ENCODE peak calls at places on chromosomes 16 and 17, in six cellular contexts. C, A, I, V, Z and N are unnamed samples.

GRCh38 chr17:9233761-9234160 is 212.5 kb downstream of the NTN1 start:
- DNase-seq in C (no peak), A (no peak), Z (no peak), V (no peak), I (no peak), N (no peak)

GRCh38 chr17:77436058-77436442 is 295.3 kb downstream of the SEC14L1 start:
- DNase-seq in A (peak; percentile 35), I (no peak), C (no peak), Z (no peak), V (no peak), N (no peak)

GRCh38 chr16:19520861-19521331 is 1.0 kb downstream of the GDE1 start:
- DNase-seq in C (no peak), V (no peak), A (no peak), I (peak; percentile 18), Z (no peak), N (no peak)

GRCh38 chr17:82267575-82268379 is 5.7 kb downstream of the CSNK1D start:
- DNase-seq in Z (no peak), C (no peak), A (peak; percentile 94), I (peak; percentile 96), V (no peak), N (peak; percentile 89)

GRCh38 chr16:59543641-59544040 is 809.5 kb upstream of the GOT2 start:
- DNase-seq in A (peak; percentile 10), Z (no peak), I (no peak), C (no peak), V (no peak), N (no peak)

GRCh38 chr17:64094412-64094811 is 35.5 kb downstream of the ERN1 start:
- DNase-seq in C (no peak), I (no peak), V (no peak), A (no peak), Z (no peak), N (no peak)

GRCh38 chr16:24681793-24682192 is 47.7 kb upstream of the TNRC6A start:
- DNase-seq in Z (no peak), A (peak; percentile 76), I (no peak), C (no peak), V (no peak), N (no peak)

GRCh38 chr17:17849863-17850373 is 13.1 kb upstream of the SREBF1 start:
- DNase-seq in I (peak; percentile 41), C (peak; percentile 22), V (peak; percentile 49), Z (no peak), A (peak; percentile 66), N (no peak)

GRCh38 chr17:80430446-80431245 is 15.7 kb downstream of the ENDOV start:
- DNase-seq in V (no peak), Z (no peak), I (no peak), C (no peak), A (no peak), N (no peak)

GRCh38 chr16:78768723-78769122 is 669.3 kb downstream of the WWOX start:
- DNase-seq in I (no peak), A (no peak), C (no peak), Z (no peak), V (no peak), N (no peak)

GRCh38 chr16:4523686-4524085 is 14.9 kb downstream of the CDIP1 start:
- DNase-seq in I (no peak), C (no peak), V (no peak), A (no peak), Z (no peak), N (no peak)

GRCh38 chr17:62895650-62896301 is 70.3 kb upstream of the TANC2 start:
- DNase-seq in C (no peak), Z (no peak), I (no peak), A (no peak), V (no peak), N (no peak)

GRCh38 chr17:45432405-45433113 is at the start of gene ARHGAP27:
- DNase-seq in C (no peak), Z (no peak), I (peak; percentile 35), A (no peak), V (no peak), N (no peak)

GRCh38 chr16:68289621-68290329 is 21.0 kb downstream of the SLC7A6OS start:
- DNase-seq in C (no peak), V (no peak), A (no peak), Z (no peak), I (no peak), N (peak; percentile 72)

GRCh38 chr17:66348605-66349165 is 46.3 kb downstream of the PRKCA start:
- DNase-seq in A (peak; percentile 49), Z (no peak), C (peak; percentile 2), I (peak; percentile 66), V (no peak), N (peak; percentile 66)

GRCh38 chr16:80142276-80142675 is 398.5 kb upstream of the DYNLRB2 start:
- DNase-seq in I (no peak), C (no peak), Z (no peak), A (no peak), V (no peak), N (no peak)

GRCh38 chr16:31242197-31242596 is 17.6 kb upstream of the ITGAM start:
- DNase-seq in I (no peak), V (no peak), A (peak; percentile 12), Z (no peak), C (no peak), N (no peak)

GRCh38 chr17:73340093-73340596 is 28.3 kb upstream of the CDC42EP4 start:
- DNase-seq in Z (no peak), C (no peak), V (no peak), I (no peak), A (peak; percentile 90), N (peak; percentile 93)

GRCh38 chr17:62718420-62718819 is 89.7 kb downstream of the MARCHF10 start:
- DNase-seq in I (no peak), A (no peak), C (no peak), V (no peak), Z (no peak), N (no peak)

GRCh38 chr17:41512789-41513547 is 5.7 kb downstream of the KRT15 start:
- DNase-seq in V (no peak), A (no peak), C (peak; percentile 92), I (no peak), Z (peak; percentile 86), N (no peak)

GRCh38 chr17:51372345-51373004 is 112.1 kb downstream of the UTP18 start:
- DNase-seq in V (no peak), I (peak; percentile 17), Z (no peak), A (peak; percentile 26), C (peak; percentile 86), N (peak; percentile 22)

GRCh38 chr17:61387511-61388305 is 11.9 kb upstream of the TBX2 start:
- DNase-seq in C (no peak), Z (no peak), I (no peak), V (no peak), A (no peak), N (no peak)

GRCh38 chr16:868846-869822 is 68.6 kb upstream of the GNG13 start:
- DNase-seq in A (no peak), V (no peak), I (no peak), Z (no peak), C (no peak), N (no peak)

GRCh38 chr17:58200024-58200633 is 7.6 kb downstream of the EPX start:
- DNase-seq in Z (peak; percentile 58), A (peak; percentile 20), V (peak; percentile 35), I (peak; percentile 67), C (peak; percentile 44), N (peak; percentile 43)

GRCh38 chr17:45784293-45784582 is at the start of gene CRHR1:
- DNase-seq in A (no peak), I (no peak), C (no peak), Z (no peak), V (no peak), N (no peak)